ENCODE peak calls at places on chromosome 9, in eight cellular contexts. T is stimulated activated naive CD4-positive, alpha-beta T cell; B is activated CD4-positive, alpha-beta T cell treated with anti-CD3 and anti-CD28 coated beads for 48 hours; I is type B pancreatic cell; S is tibial artery; J is right lobe of liver; W is esophagus squamous epithelium; Z is A673. C is an unnamed sample.

GRCh38 chr9:136784997-136785361 is 6.2 kb upstream of the TMEM141 start:
- DNase-seq in Z (no peak), T (no peak), W (no peak), B (no peak), J (no peak), I (no peak), S (no peak), C (no peak)

GRCh38 chr9:129354498-129354897 is 176.4 kb upstream of the IER5L start:
- DNase-seq in J (no peak), W (no peak), Z (no peak), T (no peak), I (no peak), S (no peak), B (no peak), C (no peak)

GRCh38 chr9:111016046-111017026 is 21.9 kb downstream of the LPAR1 start:
- DNase-seq in B (no peak), T (no peak), J (no peak), Z (peak), W (no peak), I (no peak), S (no peak), C (peak)

GRCh38 chr9:1053848-1054365 is 3.8 kb downstream of the DMRT2 start:
- DNase-seq in S (no peak), B (no peak), I (no peak), Z (no peak), J (no peak), T (no peak), W (no peak), C (no peak)

GRCh38 chr9:136916330-136917184 is 28.0 kb downstream of the FBXW5 start:
- DNase-seq in W (no peak), B (peak), Z (no peak), T (no peak), J (no peak), S (no peak), I (no peak), C (no peak)

GRCh38 chr9:37471942-37472679 is 6.9 kb upstream of the ZBTB5 start:
- DNase-seq in B (no peak), J (no peak), I (no peak), S (no peak), T (no peak), W (no peak), Z (peak), C (no peak)

GRCh38 chr9:38000735-38001134 is 68.3 kb downstream of the SHB start:
- DNase-seq in W (no peak), B (no peak), T (no peak), S (no peak), I (no peak), J (no peak), Z (no peak), C (no peak)

GRCh38 chr9:72383978-72384709 is 19.1 kb upstream of the ZFAND5 start:
- DNase-seq in Z (no peak), B (no peak), T (no peak), W (no peak), I (no peak), J (no peak), S (no peak), C (no peak)

GRCh38 chr9:113886471-113886870 is 10.4 kb downstream of the ZNF618 start:
- DNase-seq in B (no peak), J (no peak), T (no peak), W (no peak), S (no peak), Z (peak), I (no peak), C (no peak)

GRCh38 chr9:76644171-76644570 is 120.1 kb upstream of the PCA3 start:
- DNase-seq in T (no peak), W (no peak), B (no peak), I (no peak), S (no peak), J (no peak), Z (no peak), C (no peak)

GRCh38 chr9:81468084-81468595 is 221.2 kb downstream of the TLE1 start:
- DNase-seq in S (no peak), J (no peak), B (no peak), Z (peak), T (no peak), I (no peak), W (no peak), C (no peak)

GRCh38 chr9:114989600-114990410 is 59.4 kb upstream of the TNFSF8 start:
- DNase-seq in I (no peak), W (no peak), Z (no peak), T (peak), S (no peak), B (peak), J (no peak), C (no peak)